ENCODE peak calls at places on chromosomes 13 and 19, in ten cellular contexts. G is thyroid gland, A is adrenal gland, K is ovary, X is transverse colon, J is uterus, N is stomach, V is esophagus muscularis mucosa, M is Peyer's patch, I is K562. D is an unnamed sample.

GRCh38 chr13:20116213-20116612 is 44.6 kb downstream of the GJA3 start:
- DNase-seq in G (no peak), A (no peak), K (no peak), X (no peak), J (no peak), N (no peak), V (no peak), M (peak; percentile 22), I (no peak), D (no peak)

GRCh38 chr13:51618626-51619025 is 34.4 kb downstream of the WDFY2 start:
- DNase-seq in G (peak; percentile 81), A (no peak), K (no peak), X (no peak), J (no peak), N (no peak), V (no peak), M (no peak), I (no peak), D (no peak)

GRCh38 chr19:5263615-5264014 is 77.0 kb downstream of the PTPRS start:
- DNase-seq in G (no peak), A (no peak), K (no peak), X (no peak), J (no peak), N (no peak), V (no peak), M (no peak), I (no peak), D (no peak)

GRCh38 chr19:7099597-7099921 is 30.1 kb downstream of the ZNF557 start:
- DNase-seq in G (no peak), A (no peak), K (no peak), X (no peak), J (no peak), N (no peak), V (no peak), M (no peak), I (no peak), D (no peak)

GRCh38 chr13:109785141-109785891 is 1.1 kb downstream of the IRS2 start:
- DNase-seq in G (peak; percentile 93), A (peak; percentile 51), K (peak; percentile 64), X (peak; percentile 44), J (peak; percentile 46), N (peak; percentile 61), V (peak; percentile 92), M (peak; percentile 67), I (no peak), D (peak; percentile 61)

GRCh38 chr19:52936151-52936957 is 13.1 kb upstream of the ZNF888 start:
- DNase-seq in G (no peak), A (no peak), K (no peak), X (peak; percentile 63), J (no peak), N (peak; percentile 60), V (no peak), M (no peak), I (peak; percentile 50), D (peak; percentile 43)

GRCh38 chr13:49046534-49046933 is 70.8 kb downstream of the FNDC3A start:
- DNase-seq in G (no peak), A (no peak), K (no peak), X (no peak), J (no peak), N (no peak), V (no peak), M (no peak), I (no peak), D (no peak)

GRCh38 chr13:43316997-43317396 is 293.6 kb downstream of the DNAJC15 start:
- DNase-seq in G (no peak), A (peak; percentile 39), K (no peak), X (no peak), J (no peak), N (no peak), V (no peak), M (no peak), I (no peak), D (no peak)

GRCh38 chr19:46714523-46715106 is 2.3 kb downstream of the PRKD2 start:
- DNase-seq in G (no peak), A (no peak), K (peak; percentile 20), X (no peak), J (no peak), N (no peak), V (no peak), M (no peak), I (no peak), D (no peak)

GRCh38 chr13:27583645-27584044 is 36.7 kb downstream of the LNX2 start:
- DNase-seq in G (no peak), A (no peak), K (no peak), X (no peak), J (no peak), N (no peak), V (no peak), M (no peak), I (no peak), D (no peak)

GRCh38 chr19:12237143-12237839 is 57.4 kb downstream of the ZNF44 start:
- DNase-seq in G (no peak), A (no peak), K (no peak), X (no peak), J (no peak), N (no peak), V (no peak), M (no peak), I (peak; percentile 26), D (no peak)

GRCh38 chr19:4720037-4720700 is 3.5 kb downstream of the DPP9 start:
- DNase-seq in G (no peak), A (no peak), K (no peak), X (no peak), J (no peak), N (no peak), V (no peak), M (no peak), I (no peak), D (no peak)

GRCh38 chr19:34502582-34503545 is 21.3 kb downstream of the WTIP start:
- DNase-seq in G (no peak), A (no peak), K (no peak), X (no peak), J (no peak), N (peak; percentile 22), V (no peak), M (peak; percentile 34), I (no peak), D (no peak)

GRCh38 chr13:74747186-74747955 is 613.2 kb upstream of the KLF12 start:
- DNase-seq in G (no peak), A (no peak), K (no peak), X (no peak), J (no peak), N (no peak), V (no peak), M (no peak), I (no peak), D (no peak)

DNA sequence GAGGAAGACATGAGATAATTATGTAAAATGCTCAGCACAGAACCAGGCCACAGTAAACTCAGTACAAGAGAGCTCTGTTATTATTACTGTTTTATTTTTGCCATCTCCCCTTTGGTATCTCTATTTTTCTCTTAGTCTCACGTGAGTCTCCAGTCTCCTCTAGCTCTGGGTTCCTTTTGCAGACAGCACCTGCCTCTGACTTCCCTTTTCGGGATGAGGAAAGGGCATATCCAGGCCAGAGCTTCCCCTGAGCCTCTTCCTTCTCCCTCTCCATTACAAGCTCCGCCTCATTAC is 6.1 kb upstream of the CNFN start:
- DNase-seq in G (no peak), A (peak; percentile 47), K (no peak), X (no peak), J (no peak), N (no peak), V (no peak), M (no peak), I (no peak), D (no peak)
- H3K27ac ChIP-seq in G (no peak overlapping the region), A (peak overlapping the region; percentile 56), K (no peak overlapping the region), X (peak overlapping the region; percentile 81), J (peak overlapping the region; percentile 74), N (peak overlapping the region; percentile 84), V (peak overlapping the region; percentile 82), M (peak overlapping the region; percentile 70), I (peak overlapping the region; percentile 81), D (no peak overlapping the region)

GRCh38 chr13:89865331-89865833 is 1482.1 kb upstream of the MIR17HG start:
- DNase-seq in G (no peak), A (no peak), K (no peak), X (no peak), J (no peak), N (no peak), V (no peak), M (no peak), I (no peak), D (no peak)

GRCh38 chr13:89857502-89857901 is 1490.0 kb upstream of the MIR17HG start:
- DNase-seq in G (no peak), A (no peak), K (no peak), X (no peak), J (no peak), N (no peak), V (no peak), M (no peak), I (no peak), D (no peak)

GRCh38 chr13:89862011-89862690 is 1485.3 kb upstream of the MIR17HG start:
- DNase-seq in G (no peak), A (no peak), K (no peak), X (no peak), J (no peak), N (no peak), V (no peak), M (no peak), I (no peak), D (no peak)

GRCh38 chr13:89862691-89863036 is 1484.8 kb upstream of the MIR17HG start:
- DNase-seq in G (no peak), A (no peak), K (no peak), X (no peak), J (no peak), N (no peak), V (no peak), M (no peak), I (no peak), D (no peak)
- TF ChIP-seq POLR2A in G (no peak), A (no peak), K (no peak), X (no peak), J (no peak), N (no peak), V (no peak), M (no peak), I (no peak), D (no peak)

DNA sequence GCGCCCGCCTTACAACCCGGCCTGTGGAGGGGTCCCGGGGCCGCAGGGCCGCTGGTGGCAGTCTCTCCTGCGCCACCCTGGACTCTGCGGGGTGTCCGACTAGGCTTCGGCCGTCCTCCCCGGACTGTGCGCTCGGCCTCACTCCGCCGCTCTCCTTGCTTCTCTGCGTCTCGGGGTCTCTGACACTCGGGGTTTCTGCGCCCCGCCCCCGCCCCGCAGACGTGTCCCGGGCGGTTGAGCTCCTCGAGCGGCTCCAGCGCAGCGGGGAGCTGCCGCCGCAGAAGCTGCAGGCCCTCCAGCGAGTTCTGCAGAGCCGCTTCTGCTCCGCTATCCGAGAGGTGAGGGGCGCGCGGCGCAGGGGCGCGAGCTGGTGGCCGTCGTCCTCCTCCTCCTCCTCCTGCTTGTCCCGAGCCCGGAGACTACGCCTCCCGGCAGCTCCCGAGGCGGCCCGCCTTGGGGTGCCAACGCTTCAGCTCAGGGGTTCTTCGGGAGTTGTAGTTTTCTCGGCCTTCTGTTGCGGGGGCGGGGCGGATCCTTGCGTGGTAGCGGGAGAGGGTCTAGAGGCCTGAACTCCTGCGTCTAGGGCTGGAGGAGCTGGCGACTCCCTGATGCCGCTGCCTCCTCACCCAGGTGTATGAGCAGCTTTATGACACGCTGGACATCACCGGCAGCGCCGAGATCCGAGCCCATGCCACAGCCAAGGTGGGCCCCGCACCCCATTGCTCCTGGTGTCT is 627 bp downstream of the LIN7B start:
- DNase-seq in G (peak; percentile 74), A (peak; percentile 58), K (peak; percentile 68), X (peak; percentile 66), J (peak; percentile 62), N (peak; percentile 65), V (no peak), M (peak; percentile 81), I (peak; percentile 41), D (peak; percentile 73)
- H3K27ac ChIP-seq in G (peak overlapping the region; percentile 64), A (peak overlapping the region; percentile 85), K (peak overlapping the region; percentile 65), X (peak overlapping the region; percentile 88), J (peak overlapping the region; percentile 70), N (peak overlapping the region; percentile 90), V (peak overlapping the region; percentile 91), M (peak overlapping the region; percentile 73), I (peak overlapping the region; percentile 79), D (peak overlapping the region; percentile 68)

GRCh38 chr19:58395220-58395978 is at the start of gene RNF225:
- DNase-seq in G (peak; percentile 45), A (no peak), K (no peak), X (peak; percentile 50), J (no peak), N (no peak), V (no peak), M (no peak), I (peak; percentile 39), D (peak; percentile 43)
- TF ChIP-seq POLR2A in G (no peak), A (no peak), K (no peak), X (peak; percentile 24), J (no peak), N (no peak), V (no peak), M (no peak), I (peak; percentile 83), D (peak; percentile 30)

D was measured in body of pancreas.